ENCODE peak calls at places on chromosomes 12 and 14, in five cellular contexts. O is NCI-H748 treated with DMSO at 0.1 percent for 48 hours, I is NCI-H1436, Q is caudate nucleus, B is BE2C. X is an unnamed sample.

GRCh38 chr14:70808023-70808401 is 1.3 kb downstream of the MAP3K9 start:
- DNase-seq in O (no peak), I (peak; percentile 15), B (no peak), Q (no peak), X (peak; percentile 76)

GRCh38 chr12:52637299-52637698 is 14.7 kb downstream of the KRT2 start:
- DNase-seq in O (no peak), I (no peak), B (no peak), Q (no peak), X (no peak)

GRCh38 chr12:123233505-123234299 is 466 bp downstream of the MTRFR start:
- DNase-seq in O (no peak), Q (no peak), B (no peak), I (no peak), X (peak; percentile 31)

GRCh38 chr14:94380225-94381148 is 7.9 kb downstream of the SERPINA1 start:
- DNase-seq in Q (no peak), O (no peak), I (no peak), B (no peak), X (no peak)

GRCh38 chr12:51082561-51083139 is 746 bp downstream of the CSRNP2 start:
- DNase-seq in O (peak; percentile 58), Q (peak; percentile 48), I (no peak), B (no peak), X (peak; percentile 84)

GRCh38 chr12:114384746-114385145 is 21.2 kb downstream of the TBX5 start:
- DNase-seq in I (no peak), B (no peak), Q (no peak), O (no peak), X (no peak)

GRCh38 chr12:130127909-130128763 is 34.1 kb upstream of the FZD10 start:
- DNase-seq in B (no peak), Q (no peak), O (no peak), I (no peak), X (peak; percentile 70)

GRCh38 chr12:84507914-84508313 is 404.7 kb downstream of the SLC6A15 start:
- DNase-seq in O (no peak), B (peak; percentile 87), I (peak; percentile 77), Q (no peak), X (peak; percentile 17)

GRCh38 chr14:60002819-60003492 is 83.0 kb downstream of the LRRC9 start:
- DNase-seq in O (no peak), I (no peak), Q (no peak), B (peak; percentile 25), X (peak; percentile 40)

GRCh38 chr12:30154996-30155730 is 371.4 kb upstream of the TMTC1 start:
- DNase-seq in O (no peak), I (no peak), Q (no peak), B (no peak), X (no peak)

GRCh38 chr14:80664576-80664975 is 277.0 kb downstream of the CEP128 start:
- DNase-seq in O (no peak), Q (no peak), B (no peak), I (no peak), X (no peak)

GRCh38 chr12:51265024-51265423 is 5.2 kb downstream of the SMAGP start:
- DNase-seq in O (no peak), B (no peak), I (no peak), Q (no peak), X (no peak)

GRCh38 chr14:45085004-45085403 is 1.1 kb downstream of the PRPF39 start:
- DNase-seq in I (no peak), Q (no peak), B (no peak), O (no peak), X (peak; percentile 59)

X was measured in left kidney.